ENCODE peak calls at places on chromosomes 2 and 18, in ten cellular contexts. One of them, this sample, is unnamed.

GRCh38 chr2:239966029-239966847 is 58.9 kb downstream of the NDUFA10 start:
- DNase-seq in sciatic nerve: peak
- DNase-seq in heart left ventricle: peak
- DNase-seq in right lobe of liver: no peak
- DNase-seq in Calu3: no peak
- DNase-seq in naive B cell: no peak
- DNase-seq in COLO829: no peak
- DNase-seq in naive thymus-derived CD4-positive, alpha-beta T cell: no peak
- DNase-seq in central memory CD4-positive, alpha-beta T cell: no peak
- DNase-seq in T-helper 2 cell: no peak
- DNase-seq in this sample: no peak

GRCh38 chr2:150469706-150470105 is 17.8 kb downstream of the RND3 start:
- DNase-seq in Calu3: no peak
- DNase-seq in COLO829: no peak
- DNase-seq in heart left ventricle: no peak
- DNase-seq in central memory CD4-positive, alpha-beta T cell: no peak
- DNase-seq in naive thymus-derived CD4-positive, alpha-beta T cell: no peak
- DNase-seq in sciatic nerve: no peak
- DNase-seq in right lobe of liver: no peak
- DNase-seq in naive B cell: no peak
- DNase-seq in T-helper 2 cell: no peak
- DNase-seq in this sample: no peak

GRCh38 chr2:174752403-174753037 is 11.8 kb downstream of the CHRNA1 start:
- DNase-seq in COLO829: no peak
- DNase-seq in naive B cell: peak
- DNase-seq in naive thymus-derived CD4-positive, alpha-beta T cell: no peak
- DNase-seq in T-helper 2 cell: no peak
- DNase-seq in sciatic nerve: no peak
- DNase-seq in central memory CD4-positive, alpha-beta T cell: peak
- DNase-seq in right lobe of liver: no peak
- DNase-seq in heart left ventricle: no peak
- DNase-seq in Calu3: no peak
- DNase-seq in this sample: no peak

GRCh38 chr2:109455731-109456691 is 157.8 kb downstream of the SEPTIN10 start:
- DNase-seq in sciatic nerve: peak
- DNase-seq in right lobe of liver: peak
- DNase-seq in COLO829: no peak
- DNase-seq in naive B cell: no peak
- DNase-seq in T-helper 2 cell: no peak
- DNase-seq in central memory CD4-positive, alpha-beta T cell: no peak
- DNase-seq in Calu3: no peak
- DNase-seq in naive thymus-derived CD4-positive, alpha-beta T cell: no peak
- DNase-seq in heart left ventricle: no peak
- DNase-seq in this sample: no peak

GRCh38 chr18:69469444-69469919 is 68.8 kb downstream of the DOK6 start:
- DNase-seq in naive B cell: no peak
- DNase-seq in central memory CD4-positive, alpha-beta T cell: peak
- DNase-seq in COLO829: peak
- DNase-seq in T-helper 2 cell: no peak
- DNase-seq in heart left ventricle: no peak
- DNase-seq in Calu3: no peak
- DNase-seq in sciatic nerve: no peak
- DNase-seq in naive thymus-derived CD4-positive, alpha-beta T cell: no peak
- DNase-seq in right lobe of liver: no peak
- DNase-seq in this sample: no peak

GRCh38 chr2:13106302-13106701 is 389.6 kb downstream of the TRIB2 start:
- DNase-seq in naive thymus-derived CD4-positive, alpha-beta T cell: no peak
- DNase-seq in central memory CD4-positive, alpha-beta T cell: no peak
- DNase-seq in T-helper 2 cell: no peak
- DNase-seq in sciatic nerve: no peak
- DNase-seq in Calu3: no peak
- DNase-seq in right lobe of liver: no peak
- DNase-seq in naive B cell: no peak
- DNase-seq in heart left ventricle: no peak
- DNase-seq in COLO829: no peak
- DNase-seq in this sample: no peak

GRCh38 chr2:71602581-71602980 is 149.2 kb downstream of the DYSF start:
- DNase-seq in Calu3: no peak
- DNase-seq in sciatic nerve: peak
- DNase-seq in naive B cell: no peak
- DNase-seq in central memory CD4-positive, alpha-beta T cell: no peak
- DNase-seq in heart left ventricle: no peak
- DNase-seq in COLO829: no peak
- DNase-seq in right lobe of liver: peak
- DNase-seq in T-helper 2 cell: no peak
- DNase-seq in naive thymus-derived CD4-positive, alpha-beta T cell: no peak
- DNase-seq in this sample: no peak

GRCh38 chr2:127675335-127676261 is at the start of gene LIMS2:
- DNase-seq in COLO829: no peak
- DNase-seq in sciatic nerve: peak
- DNase-seq in naive thymus-derived CD4-positive, alpha-beta T cell: no peak
- DNase-seq in right lobe of liver: no peak
- DNase-seq in heart left ventricle: peak
- DNase-seq in central memory CD4-positive, alpha-beta T cell: no peak
- DNase-seq in naive B cell: no peak
- DNase-seq in Calu3: peak
- DNase-seq in T-helper 2 cell: no peak
- DNase-seq in this sample: no peak

GRCh38 chr2:235917506-235917905 is 250.7 kb downstream of the GBX2 start:
- DNase-seq in central memory CD4-positive, alpha-beta T cell: no peak
- DNase-seq in right lobe of liver: no peak
- DNase-seq in naive thymus-derived CD4-positive, alpha-beta T cell: no peak
- DNase-seq in sciatic nerve: no peak
- DNase-seq in COLO829: no peak
- DNase-seq in T-helper 2 cell: no peak
- DNase-seq in heart left ventricle: no peak
- DNase-seq in naive B cell: no peak
- DNase-seq in Calu3: no peak
- DNase-seq in this sample: no peak

GRCh38 chr2:202064881-202065230 is 8.2 kb upstream of the KIAA2012 start:
- DNase-seq in right lobe of liver: no peak
- DNase-seq in COLO829: no peak
- DNase-seq in T-helper 2 cell: no peak
- DNase-seq in naive thymus-derived CD4-positive, alpha-beta T cell: no peak
- DNase-seq in sciatic nerve: no peak
- DNase-seq in Calu3: no peak
- DNase-seq in naive B cell: no peak
- DNase-seq in central memory CD4-positive, alpha-beta T cell: no peak
- DNase-seq in heart left ventricle: no peak
- DNase-seq in this sample: no peak

GRCh38 chr2:70608373-70608772 is 54.7 kb upstream of the TGFA start:
- DNase-seq in Calu3: peak
- DNase-seq in COLO829: no peak
- DNase-seq in T-helper 2 cell: no peak
- DNase-seq in heart left ventricle: no peak
- DNase-seq in right lobe of liver: no peak
- DNase-seq in naive thymus-derived CD4-positive, alpha-beta T cell: no peak
- DNase-seq in naive B cell: no peak
- DNase-seq in sciatic nerve: no peak
- DNase-seq in central memory CD4-positive, alpha-beta T cell: no peak
- DNase-seq in this sample: no peak

GRCh38 chr2:127877626-127878025 is 8.1 kb downstream of the AMMECR1L start:
- DNase-seq in central memory CD4-positive, alpha-beta T cell: no peak
- DNase-seq in heart left ventricle: no peak
- DNase-seq in T-helper 2 cell: no peak
- DNase-seq in naive B cell: no peak
- DNase-seq in naive thymus-derived CD4-positive, alpha-beta T cell: no peak
- DNase-seq in Calu3: no peak
- DNase-seq in sciatic nerve: no peak
- DNase-seq in COLO829: no peak
- DNase-seq in right lobe of liver: no peak
- DNase-seq in this sample: no peak

GRCh38 chr2:222318712-222319575 is 20.1 kb upstream of the PAX3 start:
- DNase-seq in naive B cell: no peak
- DNase-seq in COLO829: no peak
- DNase-seq in right lobe of liver: no peak
- DNase-seq in T-helper 2 cell: no peak
- DNase-seq in Calu3: peak
- DNase-seq in heart left ventricle: peak
- DNase-seq in central memory CD4-positive, alpha-beta T cell: no peak
- DNase-seq in naive thymus-derived CD4-positive, alpha-beta T cell: no peak
- DNase-seq in sciatic nerve: peak
- DNase-seq in this sample: no peak

GRCh38 chr2:19026156-19026660 is 332.2 kb downstream of the OSR1 start:
- DNase-seq in T-helper 2 cell: no peak
- DNase-seq in heart left ventricle: no peak
- DNase-seq in central memory CD4-positive, alpha-beta T cell: no peak
- DNase-seq in naive thymus-derived CD4-positive, alpha-beta T cell: no peak
- DNase-seq in Calu3: no peak
- DNase-seq in right lobe of liver: no peak
- DNase-seq in COLO829: no peak
- DNase-seq in sciatic nerve: no peak
- DNase-seq in naive B cell: no peak
- DNase-seq in this sample: no peak

GRCh38 chr2:148978026-148978685 is 60.3 kb upstream of the LYPD6B start:
- DNase-seq in central memory CD4-positive, alpha-beta T cell: no peak
- DNase-seq in heart left ventricle: no peak
- DNase-seq in T-helper 2 cell: no peak
- DNase-seq in sciatic nerve: no peak
- DNase-seq in Calu3: no peak
- DNase-seq in naive thymus-derived CD4-positive, alpha-beta T cell: no peak
- DNase-seq in naive B cell: no peak
- DNase-seq in right lobe of liver: no peak
- DNase-seq in COLO829: no peak
- DNase-seq in this sample: no peak

GRCh38 chr2:10810175-10811161 is 2.1 kb downstream of the PDIA6 start:
- DNase-seq in naive thymus-derived CD4-positive, alpha-beta T cell: no peak
- DNase-seq in sciatic nerve: no peak
- DNase-seq in naive B cell: peak
- DNase-seq in Calu3: no peak
- DNase-seq in COLO829: no peak
- DNase-seq in right lobe of liver: no peak
- DNase-seq in T-helper 2 cell: no peak
- DNase-seq in heart left ventricle: no peak
- DNase-seq in central memory CD4-positive, alpha-beta T cell: peak
- DNase-seq in this sample: no peak

GRCh38 chr2:236054125-236054524 is 114.1 kb downstream of the GBX2 start:
- DNase-seq in COLO829: peak
- DNase-seq in T-helper 2 cell: no peak
- DNase-seq in sciatic nerve: no peak
- DNase-seq in central memory CD4-positive, alpha-beta T cell: no peak
- DNase-seq in right lobe of liver: no peak
- DNase-seq in heart left ventricle: no peak
- DNase-seq in naive thymus-derived CD4-positive, alpha-beta T cell: no peak
- DNase-seq in Calu3: no peak
- DNase-seq in naive B cell: no peak
- DNase-seq in this sample: no peak

GRCh38 chr18:11511434-11512095 is 97.8 kb upstream of the SLC35G4 start:
- DNase-seq in right lobe of liver: no peak
- DNase-seq in sciatic nerve: no peak
- DNase-seq in naive thymus-derived CD4-positive, alpha-beta T cell: no peak
- DNase-seq in T-helper 2 cell: no peak
- DNase-seq in heart left ventricle: no peak
- DNase-seq in COLO829: no peak
- DNase-seq in central memory CD4-positive, alpha-beta T cell: no peak
- DNase-seq in naive B cell: no peak
- DNase-seq in Calu3: no peak
- DNase-seq in this sample: no peak

GRCh38 chr18:54873884-54874255 is 45.6 kb downstream of the RAB27B start:
- DNase-seq in naive B cell: no peak
- DNase-seq in Calu3: peak
- DNase-seq in heart left ventricle: no peak
- DNase-seq in naive thymus-derived CD4-positive, alpha-beta T cell: no peak
- DNase-seq in COLO829: no peak
- DNase-seq in right lobe of liver: peak
- DNase-seq in central memory CD4-positive, alpha-beta T cell: no peak
- DNase-seq in T-helper 2 cell: no peak
- DNase-seq in sciatic nerve: no peak
- DNase-seq in this sample: no peak

GRCh38 chr2:180707867-180708205 is 272.6 kb upstream of the UBE2E3 start:
- DNase-seq in naive B cell: no peak
- DNase-seq in COLO829: peak
- DNase-seq in T-helper 2 cell: no peak
- DNase-seq in central memory CD4-positive, alpha-beta T cell: no peak
- DNase-seq in sciatic nerve: no peak
- DNase-seq in naive thymus-derived CD4-positive, alpha-beta T cell: no peak
- DNase-seq in right lobe of liver: no peak
- DNase-seq in Calu3: peak
- DNase-seq in heart left ventricle: no peak
- DNase-seq in this sample: peak

GRCh38 chr2:67898605-67899004 is 164.2 kb downstream of the C1D start:
- DNase-seq in naive B cell: no peak
- DNase-seq in heart left ventricle: no peak
- DNase-seq in naive thymus-derived CD4-positive, alpha-beta T cell: no peak
- DNase-seq in central memory CD4-positive, alpha-beta T cell: no peak
- DNase-seq in COLO829: no peak
- DNase-seq in sciatic nerve: no peak
- DNase-seq in right lobe of liver: no peak
- DNase-seq in T-helper 2 cell: no peak
- DNase-seq in Calu3: no peak
- DNase-seq in this sample: no peak

GRCh38 chr18:58541789-58542425 is 87.0 kb downstream of the ALPK2 start:
- DNase-seq in central memory CD4-positive, alpha-beta T cell: peak
- DNase-seq in COLO829: peak
- DNase-seq in T-helper 2 cell: no peak
- DNase-seq in Calu3: peak
- DNase-seq in sciatic nerve: no peak
- DNase-seq in naive B cell: peak
- DNase-seq in heart left ventricle: no peak
- DNase-seq in naive thymus-derived CD4-positive, alpha-beta T cell: no peak
- DNase-seq in right lobe of liver: no peak
- DNase-seq in this sample: peak

GRCh38 chr2:226118471-226119429 is 680.9 kb downstream of the IRS1 start:
- DNase-seq in Calu3: peak
- DNase-seq in COLO829: no peak
- DNase-seq in naive B cell: no peak
- DNase-seq in heart left ventricle: no peak
- DNase-seq in right lobe of liver: no peak
- DNase-seq in naive thymus-derived CD4-positive, alpha-beta T cell: no peak
- DNase-seq in central memory CD4-positive, alpha-beta T cell: no peak
- DNase-seq in T-helper 2 cell: no peak
- DNase-seq in sciatic nerve: no peak
- DNase-seq in this sample: no peak

GRCh38 chr2:68799615-68800400 is 65.2 kb downstream of the ARHGAP25 start:
- DNase-seq in Calu3: no peak
- DNase-seq in heart left ventricle: no peak
- DNase-seq in naive B cell: no peak
- DNase-seq in COLO829: no peak
- DNase-seq in sciatic nerve: no peak
- DNase-seq in T-helper 2 cell: no peak
- DNase-seq in right lobe of liver: peak
- DNase-seq in naive thymus-derived CD4-positive, alpha-beta T cell: no peak
- DNase-seq in central memory CD4-positive, alpha-beta T cell: no peak
- DNase-seq in this sample: no peak

GRCh38 chr18:57110295-57110694 is 36.6 kb upstream of the BOD1L2 start:
- DNase-seq in naive thymus-derived CD4-positive, alpha-beta T cell: no peak
- DNase-seq in sciatic nerve: no peak
- DNase-seq in heart left ventricle: no peak
- DNase-seq in T-helper 2 cell: no peak
- DNase-seq in Calu3: no peak
- DNase-seq in COLO829: no peak
- DNase-seq in right lobe of liver: no peak
- DNase-seq in central memory CD4-positive, alpha-beta T cell: no peak
- DNase-seq in naive B cell: no peak
- DNase-seq in this sample: no peak

GRCh38 chr2:126715576-126716406 is 59.8 kb downstream of the GYPC start:
- DNase-seq in sciatic nerve: no peak
- DNase-seq in central memory CD4-positive, alpha-beta T cell: no peak
- DNase-seq in T-helper 2 cell: no peak
- DNase-seq in naive B cell: no peak
- DNase-seq in COLO829: no peak
- DNase-seq in naive thymus-derived CD4-positive, alpha-beta T cell: no peak
- DNase-seq in heart left ventricle: no peak
- DNase-seq in Calu3: no peak
- DNase-seq in right lobe of liver: no peak
- DNase-seq in this sample: no peak

GRCh38 chr2:133579295-133579694 is 11.0 kb upstream of the NCKAP5 start:
- DNase-seq in heart left ventricle: peak
- DNase-seq in central memory CD4-positive, alpha-beta T cell: no peak
- DNase-seq in COLO829: peak
- DNase-seq in T-helper 2 cell: no peak
- DNase-seq in naive B cell: no peak
- DNase-seq in sciatic nerve: no peak
- DNase-seq in Calu3: peak
- DNase-seq in naive thymus-derived CD4-positive, alpha-beta T cell: no peak
- DNase-seq in right lobe of liver: peak
- DNase-seq in this sample: no peak

GRCh38 chr2:74585406-74586182 is 31.1 kb downstream of the DOK1 start:
- DNase-seq in sciatic nerve: peak
- DNase-seq in COLO829: no peak
- DNase-seq in heart left ventricle: peak
- DNase-seq in naive B cell: no peak
- DNase-seq in right lobe of liver: no peak
- DNase-seq in T-helper 2 cell: no peak
- DNase-seq in naive thymus-derived CD4-positive, alpha-beta T cell: peak
- DNase-seq in central memory CD4-positive, alpha-beta T cell: peak
- DNase-seq in Calu3: no peak
- DNase-seq in this sample: no peak